ENCODE peak calls at places on chromosomes 2 and 18, in ten cellular contexts. G is HCT116, E is body of pancreas, P is Peyer's patch, U is tibial nerve, D is spleen, K is stomach, W is A549, T is thyroid gland, R is right lobe of liver. I is an unnamed sample. For H3K4me1, the result is how much of the 10 kb centered on the place peaks cover.

GRCh38 chr18:54822872-54823845 is 5.1 kb upstream of the RAB27B start:
- DNase-seq in R (no peak), T (no peak), E (no peak), P (no peak), W (peak), U (no peak), D (no peak), G (peak), K (no peak), I (no peak)

GRCh38 chr2:58734365-58734764 is 493.2 kb upstream of the FANCL start:
- DNase-seq in W (peak), T (no peak), R (no peak), U (no peak), E (no peak), K (no peak), G (peak), P (no peak), D (no peak), I (no peak)

GRCh38 chr2:190837417-190837816 is 43.2 kb upstream of the GLS start:
- DNase-seq in G (peak), R (no peak), T (no peak), W (peak), U (no peak), K (no peak), P (no peak), D (no peak), E (no peak), I (no peak)

GRCh38 chr2:130302164-130302886 is 40.4 kb upstream of the IMP4 start:
- DNase-seq in G (no peak), W (no peak), U (no peak), R (no peak), T (no peak), D (peak), P (no peak), K (no peak), E (no peak), I (no peak)

GRCh38 chr18:61710082-61710620 is 182.7 kb downstream of the RNF152 start:
- DNase-seq in G (no peak), D (no peak), K (no peak), E (no peak), P (no peak), U (no peak), W (no peak), T (no peak), R (no peak), I (no peak)

GRCh38 chr18:10374615-10375295 is 79.7 kb upstream of the APCDD1 start:
- DNase-seq in G (no peak), W (no peak), T (no peak), R (no peak), P (no peak), K (no peak), U (no peak), D (no peak), E (no peak), I (peak)

GRCh38 chr2:30026091-30027055 is 105.0 kb upstream of the ALK start:
- DNase-seq in R (peak), P (no peak), W (peak), D (no peak), G (peak), T (peak), U (peak), E (peak), K (peak), I (no peak)

GRCh38 chr2:178417916-178418315 is 33.1 kb downstream of the PRKRA start:
- DNase-seq in D (no peak), K (no peak), W (no peak), G (no peak), R (no peak), P (no peak), E (no peak), U (no peak), T (no peak), I (no peak)

GRCh38 chr2:27902143-27902542 is 11.6 kb downstream of the BABAM2 start:
- DNase-seq in D (no peak), K (no peak), G (no peak), U (no peak), T (no peak), W (no peak), E (no peak), R (no peak), P (no peak), I (no peak)

GRCh38 chr2:240390091-240391073 is 45.1 kb upstream of the GPC1 start:
- DNase-seq in T (no peak), K (no peak), G (no peak), R (peak), U (no peak), D (peak), E (no peak), P (peak), W (no peak), I (peak)

GRCh38 chr2:199778655-199779054 is 72.3 kb downstream of the FTCDNL1 start:
- DNase-seq in E (no peak), T (no peak), G (no peak), P (no peak), R (no peak), W (no peak), U (no peak), K (no peak), D (no peak), I (no peak)

DNA sequence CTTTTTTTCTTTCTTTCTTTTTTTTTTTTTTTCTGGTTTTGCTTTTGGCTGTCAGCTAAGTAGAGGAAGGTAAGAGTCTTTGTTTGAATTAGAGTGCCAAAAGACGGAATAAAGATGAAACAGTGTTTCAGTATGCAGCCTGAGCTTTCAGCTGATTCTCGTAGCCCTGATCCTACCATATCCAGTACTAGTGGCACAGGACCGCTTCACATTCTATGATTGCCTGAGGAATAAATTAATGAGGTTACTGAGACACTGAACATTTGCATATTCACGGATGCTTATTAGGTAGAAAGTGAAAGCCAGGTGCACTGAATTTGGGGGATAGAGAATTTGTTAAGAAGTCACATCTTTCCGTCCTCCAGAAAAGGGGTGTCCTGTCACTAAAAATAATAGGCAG is 421.5 kb upstream of the POU3F3 start:
- DNase-seq in K (no peak), R (no peak), W (no peak), P (no peak), G (no peak), T (no peak), U (no peak), E (no peak), D (no peak), I (no peak)
- H3K27ac ChIP-seq in K (no peak), R (no peak), W (no peak), P (no peak), G (no peak), T (no peak), U (no peak), E (no peak), D (no peak), I (no peak)

GRCh38 chr2:68467077-68467960 is at the start of the genes APLF and FBXO48:
- DNase-seq in P (peak), G (peak), T (peak), U (peak), K (peak), D (peak), W (peak), E (peak), R (peak), I (peak)
- TF ChIP-seq POLR2A in P (peak), G (peak), T (no peak), U (peak), K (no peak), D (peak), W (peak), E (peak), R (peak), I (no peak)

DNA sequence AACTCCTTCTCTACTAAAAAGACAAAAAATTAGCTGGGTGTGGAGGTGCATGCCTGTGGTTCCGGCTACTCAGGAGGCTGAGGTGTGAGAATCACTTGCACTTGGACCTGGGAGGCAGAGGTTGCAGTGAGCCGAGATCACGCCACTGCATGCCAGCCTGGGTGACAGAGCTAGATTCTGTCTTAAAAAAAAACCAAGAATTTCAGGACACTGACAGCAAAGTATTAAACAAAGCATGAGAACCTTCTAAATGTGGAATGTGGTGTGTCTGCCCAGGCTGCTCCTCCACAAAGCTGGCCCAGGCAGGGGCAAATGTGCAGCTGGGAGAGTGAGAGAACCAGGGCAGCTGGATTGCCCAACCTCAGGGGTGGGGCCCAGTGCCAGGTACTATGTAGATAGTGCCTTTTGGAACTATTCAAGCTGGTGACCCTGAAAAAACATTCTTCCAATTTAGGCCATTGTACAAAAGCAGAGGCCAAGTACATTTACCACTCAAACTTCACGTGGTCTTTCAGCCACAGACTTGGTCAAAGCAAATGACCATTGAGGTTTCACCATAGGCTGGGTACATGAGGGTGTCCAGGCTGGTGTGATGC is 6.7 kb upstream of the UGT1A5 start:
- DNase-seq in T (peak), P (peak), R (peak), E (peak), W (peak), D (no peak), U (no peak), G (no peak), K (peak), I (no peak)
- H3K4me1 ChIP-seq in T (under half), P (under half), R (half or more), E (under half), W (half or more), D (under half), U (under half), G (under half), K (under half), I (under half)

DNA sequence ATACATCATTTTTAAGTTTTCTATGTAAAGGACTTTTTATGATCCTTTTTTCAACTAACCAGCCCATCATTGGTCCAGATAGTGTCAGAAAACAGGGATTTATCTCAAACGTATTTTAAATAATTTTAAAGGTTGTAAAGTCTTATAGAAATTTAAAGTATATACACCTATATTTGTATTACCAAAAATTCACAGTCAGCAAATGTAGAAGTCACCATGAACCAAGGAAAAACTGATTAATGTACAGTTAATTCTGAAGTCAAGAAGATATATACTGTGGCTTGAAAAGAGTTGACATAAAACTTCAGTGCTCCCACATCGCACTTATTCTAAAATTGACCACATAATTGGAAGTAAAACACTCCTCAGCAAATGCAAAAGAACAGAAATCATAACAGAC is 52.4 kb upstream of the MAP2 start:
- DNase-seq in W (no peak), E (no peak), D (no peak), G (no peak), R (no peak), K (no peak), U (no peak), P (no peak), T (no peak), I (no peak)
- H3K27ac ChIP-seq in W (no peak), E (no peak), D (no peak), G (no peak), R (no peak), K (no peak), U (no peak), P (no peak), T (no peak), I (no peak)

GRCh38 chr2:69643602-69644505 is at the start of gene AAK1:
- DNase-seq in P (peak), W (peak), E (peak), T (peak), U (peak), D (peak), R (peak), G (peak), K (peak), I (peak)
- TF ChIP-seq POLR2A in P (peak), W (peak), E (peak), T (peak), U (peak), D (no peak), R (peak), G (peak), K (no peak), I (peak)

DNA sequence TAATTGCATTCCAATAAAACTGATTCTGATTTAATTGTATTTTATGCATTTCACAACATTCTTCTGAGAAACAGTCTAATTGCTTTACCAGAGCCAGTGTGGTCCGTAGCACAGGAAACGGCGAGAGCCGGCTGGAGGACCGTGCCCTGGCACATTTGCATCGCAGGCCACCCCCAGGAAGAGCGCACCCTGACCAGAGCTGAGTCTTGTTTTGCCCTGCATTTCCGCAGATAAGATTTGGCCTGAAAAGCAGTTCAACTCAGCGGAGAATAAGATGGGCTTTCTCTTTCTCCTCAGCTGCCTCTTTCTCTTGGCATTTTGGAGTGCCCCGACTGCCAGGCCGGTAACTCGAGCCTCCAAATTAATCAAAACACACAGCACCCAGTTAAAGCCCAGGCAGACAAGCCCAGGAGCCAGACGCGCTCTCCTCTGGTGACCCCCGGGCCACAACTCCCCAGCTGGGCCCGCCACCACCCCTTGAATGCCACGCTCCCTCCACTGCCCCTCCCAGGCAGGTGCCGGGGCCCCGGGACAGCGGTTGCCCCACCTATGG is 484 bp downstream of the COL4A4 start:
- DNase-seq in K (peak), W (peak), R (no peak), T (peak), U (no peak), G (no peak), P (no peak), D (peak), E (peak), I (no peak)
- H3K4me1 ChIP-seq in K (under half), W (under half), R (under half), T (under half), U (under half), G (under half), P (under half), D (under half), E (under half), I (under half)

GRCh38 chr2:134120160-134120717 is 133.6 kb upstream of the MGAT5 start:
- DNase-seq in U (no peak), R (no peak), G (no peak), T (peak), P (no peak), W (no peak), D (peak), E (peak), K (no peak), I (no peak)
- H3K27ac ChIP-seq in U (peak), R (peak), G (peak), T (peak), P (peak), W (peak), D (peak), E (peak), K (peak), I (peak)

DNA sequence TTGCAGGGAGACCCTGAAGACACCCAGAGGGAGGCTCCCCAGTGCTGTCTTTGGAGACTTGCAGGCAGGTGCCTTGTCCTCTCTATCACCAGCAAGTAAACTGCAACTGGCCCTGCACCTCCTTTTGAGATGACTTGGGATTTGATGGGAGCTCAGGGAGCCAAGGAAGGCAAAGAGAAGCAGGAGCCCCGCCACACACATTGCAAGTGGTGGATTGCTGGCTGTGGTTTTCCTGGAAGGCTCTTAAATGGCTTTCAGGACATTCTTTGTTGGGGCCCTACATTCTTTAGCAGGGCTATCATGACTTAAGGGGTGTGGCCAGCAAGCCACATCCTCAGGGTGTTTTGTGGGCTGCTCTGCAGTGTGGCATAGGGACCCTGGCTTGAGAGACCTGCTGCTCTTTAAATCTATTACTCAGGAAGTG is 39.9 kb upstream of the CDC42EP3 start:
- DNase-seq in T (no peak), U (no peak), P (no peak), D (peak), W (peak), G (peak), E (no peak), R (no peak), K (no peak), I (no peak)
- TF ChIP-seq POLR2A in T (no peak), U (no peak), P (no peak), D (no peak), W (no peak), G (no peak), E (no peak), R (no peak), K (no peak), I (no peak)

GRCh38 chr2:189297446-189297845 is 117.9 kb upstream of the COL5A2 start:
- DNase-seq in T (no peak), U (no peak), R (no peak), P (no peak), E (no peak), G (no peak), D (no peak), W (no peak), K (no peak), I (no peak)
- H3K4me1 ChIP-seq in T (under half), U (under half), R (under half), P (under half), E (under half), G (under half), D (under half), W (under half), K (under half), I (under half)

DNA sequence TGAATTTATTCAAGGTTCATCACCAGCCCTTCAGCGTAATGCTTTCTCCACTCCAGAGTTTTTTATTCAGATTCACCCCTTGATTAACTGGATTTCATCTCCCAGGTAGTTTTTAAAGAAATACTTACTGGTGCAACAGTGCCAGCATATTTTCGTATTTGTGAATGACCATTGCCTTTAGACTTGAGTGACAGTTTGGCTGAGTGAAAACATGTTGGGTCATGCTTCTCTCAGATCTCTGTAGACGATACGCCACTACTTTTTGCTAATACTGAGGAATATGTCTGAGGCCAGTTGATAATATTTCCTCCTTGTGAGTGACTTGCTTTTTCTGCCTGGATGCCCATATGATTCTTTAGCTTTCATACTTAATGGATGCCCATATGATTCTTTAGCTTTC is 51.5 kb downstream of the CYP26B1 start:
- DNase-seq in R (no peak), E (no peak), P (no peak), W (no peak), K (no peak), D (no peak), T (no peak), U (no peak), G (no peak), I (no peak)
- H3K27ac ChIP-seq in R (no peak), E (no peak), P (no peak), W (no peak), K (no peak), D (no peak), T (no peak), U (no peak), G (no peak), I (no peak)